ENCODE peak calls at places on chromosomes 16 and 17, in nine cellular contexts. A is K562, S is GM12878, Q is A549, B is transverse colon, Z is ovary, E is stomach, W is H1, T is suprapubic skin. K is an unnamed sample.

GRCh38 chr16:80265624-80266306 is 275.0 kb upstream of the DYNLRB2 start:
- DNase-seq in A (no peak), S (no peak), Q (no peak), B (no peak), Z (no peak), E (no peak), W (no peak), T (no peak), K (no peak)

GRCh38 chr16:69917739-69918138 is 33.4 kb upstream of the CLEC18A start:
- DNase-seq in A (no peak), S (no peak), Q (peak; percentile 71), B (no peak), Z (peak; percentile 80), E (no peak), W (peak; percentile 46), T (no peak), K (peak; percentile 77)

GRCh38 chr17:50304781-50305404 is 30.6 kb downstream of the TMEM92 start:
- DNase-seq in A (no peak), S (no peak), Q (no peak), B (no peak), Z (no peak), E (peak; percentile 64), W (no peak), T (no peak), K (no peak)

GRCh38 chr17:80212109-80212508 is 8.0 kb downstream of the SGSH start:
- DNase-seq in A (no peak), S (no peak), Q (no peak), B (no peak), Z (no peak), E (no peak), W (no peak), T (no peak), K (no peak)

GRCh38 chr16:12500771-12501170 is 302.9 kb downstream of the CPPED1 start:
- DNase-seq in A (no peak), S (no peak), Q (no peak), B (peak; percentile 77), Z (no peak), E (peak; percentile 56), W (no peak), T (no peak), K (no peak)

GRCh38 chr17:77478281-77478680 is 337.5 kb downstream of the SEC14L1 start:
- DNase-seq in A (no peak), S (no peak), Q (no peak), B (no peak), Z (no peak), E (no peak), W (no peak), T (no peak), K (no peak)

GRCh38 chr16:13529193-13529982 is 390.6 kb upstream of the ERCC4 start:
- DNase-seq in A (no peak), S (no peak), Q (no peak), B (no peak), Z (no peak), E (no peak), W (no peak), T (no peak), K (no peak)

GRCh38 chr17:47855737-47856136 is 4.8 kb upstream of the SP6 start:
- DNase-seq in A (no peak), S (no peak), Q (no peak), B (no peak), Z (no peak), E (no peak), W (no peak), T (no peak), K (no peak)

GRCh38 chr16:59605706-59606105 is 871.6 kb upstream of the GOT2 start:
- DNase-seq in A (no peak), S (no peak), Q (no peak), B (no peak), Z (no peak), E (no peak), W (no peak), T (no peak), K (no peak)

GRCh38 chr17:67434061-67434525 is 57.0 kb downstream of the PITPNC1 start:
- DNase-seq in A (no peak), S (no peak), Q (no peak), B (peak; percentile 33), Z (no peak), E (peak; percentile 28), W (no peak), T (no peak), K (peak; percentile 32)

GRCh38 chr17:28811594-28812135 is 30.9 kb downstream of the FAM222B start:
- DNase-seq in A (peak; percentile 67), S (no peak), Q (peak; percentile 65), B (peak; percentile 21), Z (no peak), E (no peak), W (no peak), T (no peak), K (no peak)

GRCh38 chr16:89906141-89907025 is 12.3 kb upstream of the MC1R start:
- DNase-seq in A (no peak), S (no peak), Q (peak; percentile 25), B (no peak), Z (peak; percentile 18), E (no peak), W (no peak), T (no peak), K (no peak)
- TF ChIP-seq EP300 in A (no peak), S (no peak), Q (no peak), B (no peak), Z (no peak), E (no peak), W (no peak), T (no peak), K (no peak)

DNA sequence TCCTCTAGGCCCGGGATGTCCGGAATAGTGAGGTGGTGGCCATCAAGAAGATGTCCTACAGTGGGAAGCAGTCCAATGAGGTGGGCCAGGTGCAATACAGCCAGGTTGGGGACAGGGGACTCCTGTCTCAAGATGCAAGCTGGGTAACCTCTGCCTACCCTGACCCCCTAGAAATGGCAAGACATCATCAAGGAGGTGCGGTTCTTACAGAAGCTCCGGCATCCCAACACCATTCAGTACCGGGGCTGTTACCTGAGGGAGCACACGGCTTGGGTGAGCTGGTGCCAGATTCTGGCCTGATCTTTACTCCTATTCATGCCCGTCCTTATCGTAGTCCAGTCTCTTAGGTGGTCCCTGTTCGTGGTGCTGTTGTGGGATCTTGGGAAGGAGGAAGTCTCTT is 4.4 kb downstream of the TAOK2 start:
- DNase-seq in A (no peak), S (no peak), Q (no peak), B (no peak), Z (no peak), E (no peak), W (no peak), T (no peak), K (no peak)
- H3K27ac ChIP-seq in A (no peak overlapping the region), S (no peak overlapping the region), Q (no peak overlapping the region), B (no peak overlapping the region), Z (no peak overlapping the region), E (no peak overlapping the region), W (no peak overlapping the region), T (peak overlapping the region; percentile 46), K (no peak overlapping the region)

GRCh38 chr17:44905006-44906000 is 6.1 kb upstream of the EFTUD2 start:
- DNase-seq in A (no peak), S (no peak), Q (no peak), B (peak; percentile 71), Z (no peak), E (no peak), W (no peak), T (no peak), K (no peak)

GRCh38 chr17:44903012-44903685 is 3.9 kb upstream of the EFTUD2 start:
- DNase-seq in A (no peak), S (no peak), Q (no peak), B (no peak), Z (no peak), E (no peak), W (no peak), T (no peak), K (no peak)

GRCh38 chr17:44906010-44906646 is 6.9 kb upstream of the EFTUD2 start:
- DNase-seq in A (peak; percentile 75), S (no peak), Q (peak; percentile 74), B (no peak), Z (no peak), E (no peak), W (no peak), T (no peak), K (no peak)

GRCh38 chr17:44902135-44902760 is 3.0 kb upstream of the EFTUD2 start:
- DNase-seq in A (no peak), S (no peak), Q (no peak), B (no peak), Z (no peak), E (no peak), W (no peak), T (no peak), K (no peak)

GRCh38 chr17:44904001-44904984 is 5.0 kb upstream of the EFTUD2 start:
- DNase-seq in A (no peak), S (no peak), Q (no peak), B (no peak), Z (no peak), E (no peak), W (no peak), T (no peak), K (no peak)
- TF ChIP-seq EP300 in A (no peak), S (no peak), Q (no peak), B (no peak), Z (no peak), E (no peak), W (no peak), T (no peak), K (no peak)

GRCh38 chr17:2214047-2214717 is 89.4 kb downstream of the SMG6 start:
- DNase-seq in A (peak; percentile 55), S (no peak), Q (no peak), B (peak; percentile 29), Z (peak; percentile 75), E (no peak), W (no peak), T (peak; percentile 83), K (peak; percentile 39)

GRCh38 chr17:2211661-2212327 is 91.8 kb downstream of the SMG6 start:
- DNase-seq in A (no peak), S (no peak), Q (no peak), B (no peak), Z (peak; percentile 11), E (no peak), W (no peak), T (no peak), K (no peak)

GRCh38 chr17:2214887-2215615 is 88.5 kb downstream of the SMG6 start:
- DNase-seq in A (no peak), S (no peak), Q (no peak), B (peak; percentile 36), Z (no peak), E (no peak), W (no peak), T (no peak), K (no peak)

GRCh38 chr17:2212328-2212981 is 91.1 kb downstream of the SMG6 start:
- DNase-seq in A (no peak), S (no peak), Q (no peak), B (no peak), Z (peak; percentile 55), E (no peak), W (no peak), T (peak; percentile 89), K (peak; percentile 58)

DNA sequence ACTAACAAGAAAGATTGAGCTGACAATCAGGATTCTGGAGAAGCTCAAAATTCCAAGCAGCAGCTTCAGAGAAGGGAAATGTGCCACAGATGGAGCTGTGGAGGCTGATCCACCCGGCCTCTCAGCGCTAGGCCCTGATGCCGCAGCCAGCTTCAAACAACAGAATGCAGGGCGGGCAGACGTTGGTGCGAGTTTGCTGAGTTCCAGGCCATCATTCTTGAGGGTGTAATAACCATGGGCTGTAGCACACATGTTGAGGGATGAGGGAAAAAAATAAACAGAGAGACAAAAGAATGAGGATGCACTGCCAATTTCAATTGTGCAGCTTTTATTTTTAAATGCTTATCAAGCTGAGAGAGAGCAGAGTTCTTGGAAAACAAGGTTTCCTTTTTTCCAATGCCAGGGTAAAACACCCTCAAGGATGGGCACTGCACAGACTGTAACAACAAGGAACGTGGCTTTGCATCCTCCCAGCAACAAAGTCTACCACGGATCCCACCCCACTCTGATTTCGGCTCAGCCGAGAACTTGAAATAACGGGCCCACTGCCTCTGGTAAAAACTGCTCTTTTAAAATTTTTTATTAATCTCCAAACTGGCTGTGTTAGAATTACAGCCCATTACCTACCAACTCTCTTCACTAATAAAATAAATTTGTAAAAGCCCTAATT is 90.2 kb downstream of the SMG6 start:
- DNase-seq in A (no peak), S (no peak), Q (no peak), B (no peak), Z (no peak), E (no peak), W (no peak), T (no peak), K (no peak)
- H3K27ac ChIP-seq in A (no peak overlapping the region), S (peak overlapping the region; percentile 36), Q (no peak overlapping the region), B (peak overlapping the region; percentile 90), Z (peak overlapping the region; percentile 44), E (peak overlapping the region; percentile 91), W (no peak overlapping the region), T (peak overlapping the region; percentile 89), K (peak overlapping the region; percentile 83)

K was measured in tibial nerve.